ENCODE peak calls at places on chromosomes 16 and 17, in four cellular contexts. I is EH, J is mucosa of gallbladder, M is activated gamma-delta T cell treated with Interleukin-2 at 50 U/mL for 16 hours. N is an unnamed sample.

GRCh38 chr16:84888450-84888849 is 68.7 kb downstream of the CRISPLD2 start:
- DNase-seq in I (peak), M (no peak), J (no peak), N (no peak)

GRCh38 chr16:2817496-2818277 is 650 bp downstream of the PRSS21 start:
- DNase-seq in I (no peak), M (no peak), J (no peak), N (no peak)

GRCh38 chr16:69114976-69115355 is 9.5 kb downstream of the HAS3 start:
- DNase-seq in M (no peak), J (no peak), I (no peak), N (no peak)

GRCh38 chr17:75588546-75589016 is 981 bp downstream of the MYO15B start:
- DNase-seq in J (peak), I (no peak), M (no peak), N (no peak)

GRCh38 chr17:20266806-20267458 is 200.4 kb downstream of the LGALS9B start:
- DNase-seq in J (no peak), I (peak), M (no peak), N (peak)

GRCh38 chr17:77717941-77718668 is 240.4 kb upstream of the TNRC6C start:
- DNase-seq in M (no peak), J (no peak), I (no peak), N (no peak)

GRCh38 chr17:39306509-39307212 is 80.9 kb upstream of the STAC2 start:
- DNase-seq in I (peak), J (no peak), M (no peak), N (no peak)

GRCh38 chr17:49076575-49077384 is 55.8 kb upstream of the B4GALNT2 start:
- DNase-seq in M (no peak), I (peak), J (no peak), N (no peak)

GRCh38 chr17:58081641-58082340 is 1.4 kb upstream of the DYNLL2 start:
- DNase-seq in J (no peak), I (no peak), M (no peak), N (no peak)

GRCh38 chr16:24054649-24055560 is 201.2 kb upstream of the CACNG3 start:
- DNase-seq in I (no peak), M (no peak), J (no peak), N (no peak)

GRCh38 chr16:11583171-11583570 is 3.5 kb downstream of the LITAF start:
- DNase-seq in I (peak), M (no peak), J (no peak), N (no peak)

GRCh38 chr17:80501739-80502577 is 25.6 kb upstream of the NPTX1 start:
- DNase-seq in M (no peak), I (peak), J (peak), N (no peak)

GRCh38 chr16:68539704-68540370 is 746 bp downstream of the ZFP90 start:
- DNase-seq in I (peak), J (no peak), M (peak), N (no peak)

GRCh38 chr16:27097671-27098275 is 31.0 kb downstream of the C16orf82 start:
- DNase-seq in M (no peak), I (peak), J (no peak), N (no peak)

GRCh38 chr17:882827-883585 is 96.6 kb downstream of the NXN start:
- DNase-seq in M (no peak), J (peak), I (peak), N (no peak)

GRCh38 chr16:29804455-29805231 is 1.7 kb upstream of the MAZ start:
- DNase-seq in M (no peak), I (peak), J (no peak), N (no peak)

GRCh38 chr17:45971698-45972141 is 27.3 kb upstream of the STH start:
- DNase-seq in J (no peak), I (no peak), M (no peak), N (no peak)

GRCh38 chr16:10862432-10862831 is 14.6 kb upstream of the CIITA start:
- DNase-seq in I (peak), J (peak), M (no peak), N (peak)

GRCh38 chr16:78877114-78877513 is 723.4 kb downstream of the MAF start:
- DNase-seq in M (no peak), I (no peak), J (no peak), N (no peak)

GRCh38 chr16:31138621-31139578 is 3.4 kb upstream of the PRSS8 start:
- DNase-seq in M (no peak), J (peak), I (peak), N (peak)

GRCh38 chr16:72380283-72380682 is 208.3 kb upstream of the PMFBP1 start:
- DNase-seq in M (no peak), I (no peak), J (no peak), N (peak)

GRCh38 chr16:11328172-11329079 is 16.8 kb upstream of the RMI2 start:
- DNase-seq in M (peak), J (peak), I (peak), N (no peak)

GRCh38 chr16:77834600-77834963 is 46.2 kb downstream of the VAT1L start:
- DNase-seq in J (no peak), I (peak), M (no peak), N (peak)

N was measured in retinal pigment epithelial cell.